ENCODE peak calls at places on chromosome 20, in nine cellular contexts. S, U, K, L, E, N, Z, X and H are unnamed samples.

GRCh38 chr20:23622839-23623343 is 14.9 kb downstream of the CST3 start:
- DNase-seq in E (peak; percentile 63), L (peak; percentile 37), Z (peak; percentile 60), S (no peak), K (peak; percentile 71), U (no peak), N (peak; percentile 90), X (peak; percentile 67), H (no peak)

GRCh38 chr20:49505518-49505917 is 23.1 kb upstream of the KCNB1 start:
- DNase-seq in X (no peak), S (no peak), N (no peak), Z (no peak), E (peak; percentile 87), K (peak; percentile 92), U (no peak), L (no peak), H (no peak)

GRCh38 chr20:63835031-63835858 is 4.2 kb upstream of the ZBTB46 start:
- DNase-seq in U (peak; percentile 78), S (peak; percentile 88), L (peak; percentile 98), K (peak; percentile 94), Z (peak; percentile 82), X (peak; percentile 87), E (peak; percentile 91), N (peak; percentile 88), H (no peak)

GRCh38 chr20:3312940-3313656 is 74.1 kb upstream of the SLC4A11 start:
- DNase-seq in X (no peak), L (no peak), E (no peak), U (no peak), Z (peak; percentile 39), K (no peak), S (no peak), N (no peak), H (no peak)

GRCh38 chr20:8749101-8749500 is 319.8 kb upstream of the PLCB4 start:
- DNase-seq in N (no peak), X (no peak), K (no peak), Z (no peak), E (no peak), S (no peak), U (no peak), L (no peak), H (no peak)

GRCh38 chr20:31637660-31638059 is at the start of gene COX4I2:
- DNase-seq in Z (no peak), E (peak; percentile 43), N (peak; percentile 77), K (no peak), X (no peak), U (no peak), L (no peak), S (peak; percentile 73), H (no peak)

GRCh38 chr20:835220-836045 is 1.9 kb downstream of the FAM110A start:
- DNase-seq in E (no peak), L (no peak), N (no peak), Z (no peak), U (no peak), S (peak; percentile 81), K (no peak), X (no peak), H (no peak)

GRCh38 chr20:3786665-3787639 is at the start of gene CENPB:
- DNase-seq in K (peak; percentile 97), X (peak; percentile 91), Z (no peak), U (peak; percentile 97), L (peak; percentile 94), E (peak; percentile 93), S (peak; percentile 96), N (peak; percentile 97), H (peak; percentile 96)

GRCh38 chr20:3753098-3753497 is 14.5 kb downstream of the ADISSP start:
- DNase-seq in N (no peak), Z (no peak), S (no peak), X (no peak), E (peak; percentile 75), K (peak; percentile 76), L (peak; percentile 50), U (no peak), H (no peak)

GRCh38 chr20:54619181-54619580 is 143.8 kb downstream of the DOK5 start:
- DNase-seq in X (no peak), U (no peak), N (no peak), Z (no peak), E (no peak), L (peak; percentile 33), K (no peak), S (no peak), H (no peak)

GRCh38 chr20:41365785-41366545 is 653 bp downstream of the EMILIN3 start:
- DNase-seq in K (no peak), X (no peak), N (no peak), Z (no peak), L (no peak), S (no peak), E (no peak), U (no peak), H (no peak)

GRCh38 chr20:35171753-35172433 is at the start of gene PROCR:
- DNase-seq in U (peak; percentile 80), N (peak; percentile 94), K (peak; percentile 35), E (peak; percentile 34), X (peak; percentile 82), S (peak; percentile 90), L (peak; percentile 71), Z (peak; percentile 79), H (no peak)

GRCh38 chr20:37669062-37669772 is 24.6 kb upstream of the CTNNBL1 start:
- DNase-seq in N (no peak), E (peak; percentile 61), K (no peak), X (no peak), L (no peak), S (no peak), U (no peak), Z (no peak), H (no peak)

GRCh38 chr20:48298851-48299484 is 513.7 kb upstream of the SULF2 start:
- DNase-seq in K (no peak), Z (peak; percentile 54), U (no peak), L (peak; percentile 89), S (no peak), X (no peak), N (no peak), E (peak; percentile 83), H (no peak)

GRCh38 chr20:49381558-49382493 is 100.6 kb downstream of the KCNB1 start:
- DNase-seq in X (no peak), E (peak; percentile 77), S (peak; percentile 86), K (no peak), U (peak; percentile 92), Z (no peak), N (peak; percentile 57), L (peak; percentile 23), H (no peak)

GRCh38 chr20:24993337-24994185 is 1.0 kb upstream of the APMAP start:
- DNase-seq in Z (no peak), K (no peak), L (no peak), S (no peak), X (no peak), E (no peak), N (no peak), U (no peak), H (no peak)

GRCh38 chr20:50464725-50465650 is 45.2 kb upstream of the PTPN1 start:
- DNase-seq in U (no peak), L (no peak), Z (no peak), X (no peak), K (no peak), E (no peak), N (no peak), S (no peak), H (no peak)

GRCh38 chr20:51562334-51563140 is 20.0 kb upstream of the NFATC2 start:
- DNase-seq in U (peak; percentile 75), K (peak; percentile 59), L (peak; percentile 50), S (peak; percentile 84), X (peak; percentile 55), N (peak; percentile 78), Z (peak; percentile 89), E (peak; percentile 11), H (peak; percentile 28)

GRCh38 chr20:19944772-19945459 is 72.2 kb upstream of the NAA20 start:
- DNase-seq in L (no peak), X (no peak), K (no peak), N (no peak), U (no peak), Z (no peak), S (no peak), E (no peak), H (no peak)

GRCh38 chr20:1280421-1281102 is 14.5 kb downstream of the SNPH start:
- DNase-seq in U (no peak), X (no peak), L (no peak), Z (no peak), E (no peak), N (no peak), K (no peak), S (no peak), H (no peak)

GRCh38 chr20:40361916-40362315 is 327.1 kb downstream of the MAFB start:
- DNase-seq in Z (no peak), S (no peak), N (no peak), U (no peak), E (no peak), L (no peak), K (no peak), X (no peak), H (no peak)
- TF ChIP-seq CTCF in Z (no peak), S (no peak), N (no peak), U (no peak), E (no peak), L (no peak), K (no peak), X (no peak), H (no peak)

GRCh38 chr20:21129861-21130260 is 4.0 kb downstream of the KIZ start:
- DNase-seq in L (no peak), E (no peak), X (no peak), U (no peak), Z (no peak), K (no peak), S (no peak), N (no peak), H (no peak)
- TF ChIP-seq CTCF in L (no peak), E (peak; percentile 60), X (no peak), U (no peak), Z (peak; percentile 5), K (no peak), S (no peak), N (no peak), H (no peak)

GRCh38 chr20:45322952-45323383 is 14.9 kb upstream of the MATN4 start:
- DNase-seq in E (peak; percentile 50), Z (no peak), K (no peak), N (no peak), U (no peak), X (peak; percentile 78), L (peak; percentile 70), S (no peak), H (no peak)
- TF ChIP-seq CTCF in E (peak; percentile 59), Z (no peak), K (no peak), N (no peak), U (no peak), X (peak; percentile 33), L (peak; percentile 65), S (peak; percentile 63), H (no peak)

DNA sequence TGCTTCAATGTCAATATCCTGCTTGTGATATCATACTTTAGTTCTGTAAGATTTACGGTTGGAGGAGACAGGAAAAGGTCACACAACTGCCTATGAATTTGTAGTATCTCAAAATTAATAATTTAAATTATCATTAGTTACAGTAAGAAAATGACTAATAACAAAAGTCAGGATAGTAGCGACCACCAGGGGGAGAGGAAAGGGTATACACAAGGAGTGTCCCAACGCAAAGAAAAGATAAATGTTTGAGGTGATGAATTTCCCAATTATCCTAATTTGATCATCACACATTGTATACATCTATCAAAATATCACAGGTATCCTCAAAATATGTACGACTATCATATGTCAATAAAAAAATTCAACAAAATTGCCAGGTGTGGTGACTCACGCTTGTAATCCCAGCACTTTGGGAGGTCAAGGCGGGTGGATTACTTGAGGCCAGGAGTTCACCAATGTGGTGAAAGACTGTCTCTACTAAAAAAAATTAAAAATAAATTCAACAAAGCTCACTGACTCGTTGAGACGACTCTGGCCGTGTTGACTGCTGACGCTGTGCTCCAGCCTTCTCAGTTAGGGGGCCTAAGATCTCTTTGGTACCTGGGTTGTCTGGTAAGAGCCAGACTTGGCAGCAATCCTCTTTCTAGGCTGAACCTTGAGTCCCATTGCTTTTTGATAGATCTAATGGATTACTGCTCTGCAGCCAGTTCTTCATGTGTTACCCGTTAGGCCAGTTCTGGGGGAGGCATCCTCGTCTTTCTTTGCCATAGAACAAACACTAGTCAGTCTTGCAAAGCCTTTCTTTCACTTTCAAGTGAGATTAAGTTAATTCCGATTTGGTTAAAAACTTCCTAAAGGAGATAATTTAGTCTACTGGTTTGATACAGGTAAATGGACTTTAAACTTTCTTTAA is 9.0 kb upstream of the OVOL2 start:
- DNase-seq in E (no peak), L (no peak), U (no peak), N (no peak), S (no peak), Z (no peak), X (no peak), K (no peak), H (no peak)
- TF ChIP-seq CTCF in E (peak; percentile 22), L (no peak), U (no peak), N (no peak), S (no peak), Z (peak; percentile 13), X (no peak), K (peak; percentile 49), H (no peak)